ENCODE peak calls at places on chromosomes 12 and 14, in six cellular contexts. E is left colon, N is prostate gland, V is mesothelial cell of epicardium, C is cardiac fibroblast, S is posterior cingulate gyrus. X is an unnamed sample.

GRCh38 chr12:1695836-1696670 is 5.2 kb downstream of the ADIPOR2 start:
- DNase-seq in E (no peak), N (no peak), V (no peak), C (no peak), S (no peak), X (no peak)

GRCh38 chr14:104870368-104871144 is 5.5 kb downstream of the CEP170B start:
- DNase-seq in E (peak), N (no peak), V (peak), C (no peak), S (no peak), X (no peak)

GRCh38 chr12:91774471-91774921 is 371.1 kb downstream of the BTG1 start:
- DNase-seq in E (no peak), N (no peak), V (no peak), C (peak), S (no peak), X (no peak)

GRCh38 chr12:111190741-111191526 is 178.0 kb downstream of the PHETA1 start:
- DNase-seq in E (no peak), N (no peak), V (no peak), C (no peak), S (no peak), X (no peak)

GRCh38 chr14:21940887-21941855 is 267.6 kb upstream of the OR4E1 start:
- DNase-seq in E (peak), N (no peak), V (no peak), C (peak), S (no peak), X (no peak)

GRCh38 chr14:95040723-95041476 is 116.4 kb downstream of the DICER1 start:
- DNase-seq in E (no peak), N (no peak), V (no peak), C (no peak), S (no peak), X (no peak)

GRCh38 chr12:19794116-19794515 is 354.8 kb downstream of the AEBP2 start:
- DNase-seq in E (no peak), N (no peak), V (no peak), C (no peak), S (no peak), X (no peak)

GRCh38 chr12:119574255-119574654 is 19.3 kb upstream of the TMEM233 start:
- DNase-seq in E (no peak), N (no peak), V (no peak), C (no peak), S (no peak), X (no peak)

GRCh38 chr14:48398675-48399282 is 723.4 kb upstream of the MDGA2 start:
- DNase-seq in E (no peak), N (no peak), V (no peak), C (peak), S (no peak), X (no peak)

GRCh38 chr14:54285030-54285429 is 111.8 kb upstream of the CDKN3 start:
- DNase-seq in E (no peak), N (no peak), V (no peak), C (no peak), S (no peak), X (no peak)

GRCh38 chr14:24814944-24815343 is 181.0 kb upstream of the GZMB start:
- DNase-seq in E (no peak), N (no peak), V (no peak), C (no peak), S (no peak), X (no peak)

X was measured in retinal pigment epithelial cell.